ENCODE peak calls at places on chromosomes 7 and 10, in four cellular contexts. One of them, this sample, is unnamed.

GRCh38 chr7:92325850-92326249 is 80.1 kb downstream of the ANKIB1 start:
- DNase-seq in A549: no peak
- DNase-seq in K562: no peak
- DNase-seq in HepG2: no peak
- DNase-seq in this sample: no peak

GRCh38 chr10:74927701-74928100 is 101.3 kb downstream of the KAT6B start:
- DNase-seq in K562: no peak
- DNase-seq in A549: no peak
- DNase-seq in HepG2: no peak
- DNase-seq in this sample: no peak

GRCh38 chr10:101839421-101840063 is 4.1 kb downstream of the KCNIP2 start:
- DNase-seq in HepG2: no peak
- DNase-seq in A549: no peak
- DNase-seq in K562: peak; percentile 83
- DNase-seq in this sample: peak; percentile 85

GRCh38 chr10:102419561-102420442 is 834 bp upstream of the FBXL15 start:
- DNase-seq in HepG2: peak; percentile 35
- DNase-seq in A549: peak; percentile 51
- DNase-seq in K562: peak; percentile 82
- DNase-seq in this sample: peak; percentile 98

GRCh38 chr7:75966209-75966961 is 28.0 kb downstream of the TMEM120A start:
- DNase-seq in A549: no peak
- DNase-seq in HepG2: no peak
- DNase-seq in K562: no peak
- DNase-seq in this sample: no peak

GRCh38 chr7:47361746-47362215 is 220.1 kb downstream of the TNS3 start:
- DNase-seq in A549: no peak
- DNase-seq in K562: no peak
- DNase-seq in HepG2: no peak
- DNase-seq in this sample: no peak

GRCh38 chr10:69837261-69837660 is 35.6 kb downstream of the COL13A1 start:
- DNase-seq in A549: no peak
- DNase-seq in K562: no peak
- DNase-seq in HepG2: no peak
- DNase-seq in this sample: no peak

GRCh38 chr7:138157702-138158101 is 81.4 kb downstream of the AKR1D1 start:
- DNase-seq in HepG2: no peak
- DNase-seq in K562: no peak
- DNase-seq in A549: no peak
- DNase-seq in this sample: no peak

GRCh38 chr10:78729366-78729765 is 339.4 kb upstream of the ZMIZ1 start:
- DNase-seq in HepG2: no peak
- DNase-seq in K562: no peak
- DNase-seq in A549: no peak
- DNase-seq in this sample: no peak

GRCh38 chr7:54544356-54545240 is 2.4 kb downstream of the VSTM2A start:
- DNase-seq in HepG2: no peak
- DNase-seq in K562: no peak
- DNase-seq in A549: no peak
- DNase-seq in this sample: peak; percentile 67

GRCh38 chr10:70925377-70926214 is 37.2 kb upstream of the PCBD1 start:
- DNase-seq in HepG2: no peak
- DNase-seq in A549: no peak
- DNase-seq in K562: peak; percentile 93
- DNase-seq in this sample: peak; percentile 17

GRCh38 chr10:86775056-86775858 is 18.8 kb downstream of the BMPR1A start:
- DNase-seq in K562: peak; percentile 24
- DNase-seq in HepG2: peak; percentile 75
- DNase-seq in A549: peak; percentile 29
- DNase-seq in this sample: no peak

GRCh38 chr10:27504897-27505457 is 873 bp downstream of the RAB18 start:
- DNase-seq in A549: no peak
- DNase-seq in K562: peak; percentile 15
- DNase-seq in HepG2: no peak
- DNase-seq in this sample: no peak

GRCh38 chr10:68870545-68871104 is 30.5 kb upstream of the DDX50 start:
- DNase-seq in K562: no peak
- DNase-seq in A549: no peak
- DNase-seq in HepG2: no peak
- DNase-seq in this sample: no peak

GRCh38 chr10:34753014-34753757 is 61.9 kb downstream of the PARD3 start:
- DNase-seq in A549: no peak
- DNase-seq in K562: no peak
- DNase-seq in HepG2: no peak
- DNase-seq in this sample: no peak

GRCh38 chr10:14423111-14423744 is 92.5 kb upstream of the FRMD4A start:
- DNase-seq in K562: no peak
- DNase-seq in HepG2: no peak
- DNase-seq in A549: no peak
- DNase-seq in this sample: no peak

GRCh38 chr7:98964596-98964995 is 86.3 kb downstream of the TRRAP start:
- DNase-seq in HepG2: no peak
- DNase-seq in A549: no peak
- DNase-seq in K562: no peak
- DNase-seq in this sample: no peak

GRCh38 chr7:99137418-99138180 is 6.3 kb downstream of the SMURF1 start:
- DNase-seq in A549: peak; percentile 25
- DNase-seq in HepG2: no peak
- DNase-seq in K562: no peak
- DNase-seq in this sample: no peak

GRCh38 chr10:129870926-129871660 is 93.0 kb downstream of the EBF3 start:
- DNase-seq in A549: no peak
- DNase-seq in HepG2: no peak
- DNase-seq in K562: no peak
- DNase-seq in this sample: no peak

GRCh38 chr7:91836065-91836368 is 44.5 kb downstream of the MTERF1 start:
- DNase-seq in A549: no peak
- DNase-seq in K562: no peak
- DNase-seq in HepG2: no peak
- DNase-seq in this sample: no peak

GRCh38 chr10:103795634-103796265 is 59.6 kb downstream of the SH3PXD2A start:
- DNase-seq in K562: no peak
- DNase-seq in HepG2: no peak
- DNase-seq in A549: no peak
- DNase-seq in this sample: no peak

GRCh38 chr7:76292206-76292573 is 10.3 kb upstream of the HSPB1 start:
- DNase-seq in A549: no peak
- DNase-seq in K562: no peak
- DNase-seq in HepG2: peak; percentile 40
- DNase-seq in this sample: no peak

GRCh38 chr7:32846630-32847225 is 44.8 kb downstream of the KBTBD2 start:
- DNase-seq in A549: peak; percentile 83
- DNase-seq in K562: peak; percentile 67
- DNase-seq in HepG2: peak; percentile 52
- DNase-seq in this sample: peak; percentile 95

GRCh38 chr7:96388166-96388565 is 66.3 kb upstream of the SLC25A13 start:
- DNase-seq in K562: no peak
- DNase-seq in HepG2: no peak
- DNase-seq in A549: no peak
- DNase-seq in this sample: no peak

GRCh38 chr10:62610649-62611229 is 193.8 kb upstream of the ADO start:
- DNase-seq in HepG2: peak; percentile 35
- DNase-seq in A549: peak; percentile 53
- DNase-seq in K562: peak; percentile 56
- DNase-seq in this sample: peak; percentile 47

DNA sequence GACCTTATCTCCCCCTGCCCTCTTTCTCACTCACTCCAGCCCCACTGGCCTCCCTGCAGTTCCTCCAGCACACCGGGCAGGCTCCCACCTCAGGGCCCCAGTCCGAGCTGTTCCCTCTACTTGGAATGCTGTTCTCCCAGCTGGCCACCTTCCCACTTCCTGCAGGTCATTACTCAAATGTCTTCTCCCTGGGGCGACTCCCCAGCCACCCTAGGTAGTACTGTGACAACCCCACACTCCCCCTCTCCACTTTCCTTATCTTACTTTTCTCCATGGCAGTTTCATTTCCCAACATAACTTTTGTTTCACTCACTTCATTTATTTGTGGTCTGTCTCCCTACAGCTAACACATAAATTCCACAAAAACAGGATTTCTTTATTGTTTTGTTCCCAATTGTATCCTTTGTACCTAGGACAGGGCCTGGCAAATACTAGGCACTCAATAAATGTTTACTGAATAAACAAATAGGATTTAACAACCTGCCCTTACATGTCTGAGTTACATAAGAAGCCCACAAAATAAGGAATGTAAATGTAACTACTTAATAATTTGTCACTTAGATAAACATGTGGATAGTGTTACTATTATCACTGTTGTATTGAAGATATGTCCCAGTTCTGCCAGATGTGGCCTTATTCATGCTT is 76.5 kb downstream of the JAZF1 start:
- DNase-seq in A549: no peak
- DNase-seq in K562: no peak
- DNase-seq in HepG2: no peak
- DNase-seq in this sample: no peak
- TF ChIP-seq CEBPB in A549: no peak
- TF ChIP-seq CEBPB in K562: no peak
- TF ChIP-seq CEBPB in HepG2: no peak
- TF ChIP-seq CEBPB in this sample: no peak

GRCh38 chr10:23657677-23658076 is 218.8 kb downstream of the OTUD1 start:
- DNase-seq in A549: no peak
- DNase-seq in K562: no peak
- DNase-seq in HepG2: no peak
- DNase-seq in this sample: no peak

DNA sequence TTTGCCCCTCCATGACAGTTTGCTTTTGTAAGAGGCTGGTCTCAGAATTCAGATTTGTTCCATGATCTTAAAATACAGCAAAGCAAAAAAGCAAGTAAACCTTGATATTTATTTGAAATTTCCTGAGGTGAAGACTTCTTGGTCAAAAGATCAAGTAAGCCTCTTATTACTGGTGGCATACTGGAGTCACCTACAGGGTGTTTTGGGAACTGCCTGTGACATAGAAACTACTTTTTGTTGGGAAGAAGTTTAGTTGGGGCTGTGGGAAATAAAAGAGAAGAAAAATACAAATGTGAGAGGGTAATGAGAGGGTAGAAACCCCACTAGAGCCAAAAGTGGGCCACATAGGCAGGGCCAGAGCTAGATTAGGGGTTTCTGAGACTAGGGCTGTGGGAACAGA is 217.9 kb downstream of the OTUD1 start:
- DNase-seq in HepG2: no peak
- DNase-seq in K562: no peak
- DNase-seq in A549: no peak
- DNase-seq in this sample: no peak
- TF ChIP-seq RNF2 in HepG2: no peak
- TF ChIP-seq RNF2 in K562: no peak
- TF ChIP-seq RNF2 in A549: no peak
- TF ChIP-seq RNF2 in this sample: no peak

DNA sequence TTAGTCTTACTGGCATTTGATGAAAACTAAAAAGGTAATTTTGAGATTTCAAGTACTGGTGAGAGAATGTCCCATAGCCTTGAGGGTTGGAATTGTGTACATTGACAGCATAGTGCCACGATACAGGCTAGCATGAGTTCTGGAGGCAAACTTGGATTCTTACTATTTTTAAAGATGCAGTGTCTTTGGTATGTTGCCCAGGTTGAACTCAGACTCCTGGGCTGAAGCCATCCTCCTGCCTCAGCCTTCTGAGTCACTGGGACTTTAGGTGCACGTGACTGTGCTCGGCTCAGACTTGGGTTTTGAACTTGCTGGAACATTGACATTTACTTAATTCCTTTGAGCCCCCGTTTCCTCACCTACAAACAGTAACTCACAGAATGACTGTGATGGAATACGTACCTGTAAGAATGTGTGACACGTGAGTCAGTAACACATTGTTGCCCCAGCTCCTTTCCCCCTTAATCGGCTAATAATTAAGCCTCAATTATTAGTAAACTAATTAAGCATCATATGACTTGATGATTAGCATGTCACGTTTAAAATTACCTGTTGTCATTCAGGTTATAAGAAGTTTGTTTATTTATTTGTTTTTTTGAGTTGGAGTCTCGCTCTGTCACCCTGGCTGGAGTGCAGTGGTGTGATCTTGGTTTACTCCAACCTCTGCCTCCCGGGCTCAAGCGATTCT is 10.6 kb downstream of the DNAJB6 start:
- DNase-seq in K562: no peak
- DNase-seq in HepG2: no peak
- DNase-seq in A549: peak; percentile 46
- DNase-seq in this sample: no peak
- H3K4me1 ChIP-seq in K562: peaks cover 5% of the 10 kb centered on the region
- H3K4me1 ChIP-seq in HepG2: peaks cover 4% of the 10 kb centered on the region
- H3K4me1 ChIP-seq in A549: peaks cover 27% of the 10 kb centered on the region
- H3K4me1 ChIP-seq in this sample: peaks cover 5% of the 10 kb centered on the region

GRCh38 chr10:10223129-10223528 is 794.5 kb upstream of the CELF2 start:
- DNase-seq in HepG2: no peak
- DNase-seq in K562: no peak
- DNase-seq in A549: no peak
- DNase-seq in this sample: no peak
- TF ChIP-seq CEBPB in HepG2: no peak
- TF ChIP-seq CEBPB in K562: no peak
- TF ChIP-seq CEBPB in A549: no peak
- TF ChIP-seq CEBPB in this sample: no peak

DNA sequence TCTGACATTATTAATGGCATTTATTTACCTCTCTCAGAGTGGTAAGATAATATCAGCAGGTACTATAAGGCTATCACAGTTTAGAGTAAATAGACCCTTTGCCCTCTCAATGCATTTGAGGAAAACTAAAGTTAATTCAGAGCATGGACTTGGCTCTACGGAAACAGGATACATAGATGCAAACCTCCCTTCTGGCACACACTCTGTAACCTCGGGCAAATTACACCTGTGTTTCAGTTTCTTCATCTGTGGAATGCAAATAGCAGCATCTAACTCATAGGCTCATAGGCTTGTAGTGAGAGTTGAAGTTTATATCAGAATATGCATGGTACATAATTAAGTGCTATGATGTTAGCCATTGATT is 5.6 kb downstream of the RAPGEF5 start:
- DNase-seq in HepG2: peak; percentile 69
- DNase-seq in A549: no peak
- DNase-seq in K562: no peak
- DNase-seq in this sample: no peak
- TF ChIP-seq RNF2 in HepG2: no peak
- TF ChIP-seq RNF2 in A549: no peak
- TF ChIP-seq RNF2 in K562: no peak
- TF ChIP-seq RNF2 in this sample: no peak

DNA sequence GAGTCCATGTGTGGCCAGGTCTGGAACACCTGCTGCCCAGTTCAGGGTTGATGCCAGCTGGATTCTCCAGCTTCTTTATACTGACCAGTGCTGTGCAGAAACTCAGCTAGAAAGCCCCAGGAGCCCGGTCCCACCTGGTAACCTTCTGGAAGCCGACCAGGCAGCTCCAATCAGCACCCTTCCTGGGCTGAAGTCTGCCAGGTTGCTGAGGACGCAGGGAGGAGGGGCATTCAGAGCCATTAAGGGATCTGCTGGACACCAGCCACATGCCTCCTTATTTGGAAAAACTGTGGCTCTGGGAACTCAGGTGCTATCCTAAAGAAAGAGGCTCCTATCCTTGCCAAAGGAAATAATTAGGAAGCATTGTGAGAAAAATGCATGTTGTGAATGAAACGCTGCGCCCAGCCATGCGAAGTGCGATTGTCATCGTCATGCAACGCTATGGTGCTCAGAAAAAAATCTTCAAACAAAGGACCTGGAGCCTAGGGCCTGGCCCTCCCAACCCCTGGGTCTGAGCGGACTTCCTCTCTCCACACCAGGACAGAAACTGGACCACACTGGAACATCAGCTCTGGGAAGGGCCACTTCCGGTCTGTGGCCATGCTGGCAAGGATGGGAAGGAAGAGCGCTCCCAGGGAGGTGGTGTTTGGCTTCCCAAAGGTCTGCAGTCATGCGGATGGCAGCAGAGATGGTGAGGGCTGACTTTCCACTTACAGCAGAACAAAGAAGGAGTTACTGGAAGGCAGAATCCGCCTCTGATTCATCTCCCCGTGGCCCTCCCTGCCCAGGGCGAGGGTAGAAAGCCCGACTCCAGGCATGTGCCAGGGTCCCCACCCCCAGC is 90.1 kb downstream of the FAM53B start:
- DNase-seq in A549: no peak
- DNase-seq in K562: no peak
- DNase-seq in HepG2: no peak
- DNase-seq in this sample: no peak
- H3K4me1 ChIP-seq in A549: no peaks in the 10 kb centered on the region
- H3K4me1 ChIP-seq in K562: peaks cover 16% of the 10 kb centered on the region
- H3K4me1 ChIP-seq in HepG2: peaks cover 29% of the 10 kb centered on the region
- H3K4me1 ChIP-seq in this sample: peaks cover 19% of the 10 kb centered on the region

This sample was measured in H1.